ENCODE peak calls at places on chromosomes 6 and 20, in nine cellular contexts. J, F, H, Z, G, D, A, N and W are unnamed samples.

GRCh38 chr6:31321820-31322219 is 35.2 kb downstream of the HLA-B start:
- DNase-seq in H (no peak), J (no peak), G (no peak), D (peak), Z (no peak), F (no peak), N (no peak), A (no peak), W (no peak)

GRCh38 chr6:78308025-78308424 is 559.3 kb upstream of the IRAK1BP1 start:
- DNase-seq in G (no peak), Z (peak), H (no peak), D (peak), F (peak), J (no peak), A (no peak), N (no peak), W (no peak)

GRCh38 chr20:16672299-16672698 is 57.5 kb upstream of the SNRPB2 start:
- DNase-seq in H (no peak), D (no peak), G (no peak), J (no peak), Z (no peak), A (no peak), F (no peak), N (no peak), W (no peak)

GRCh38 chr6:52360601-52361346 is 1.2 kb upstream of the PAQR8 start:
- DNase-seq in N (no peak), D (no peak), A (no peak), F (no peak), G (no peak), J (no peak), Z (peak), H (no peak), W (no peak)

GRCh38 chr20:23629017-23629541 is 8.7 kb downstream of the CST3 start:
- DNase-seq in A (peak), Z (peak), J (no peak), G (no peak), H (no peak), N (no peak), F (peak), D (peak), W (no peak)

GRCh38 chr20:35133006-35133405 is 14.1 kb downstream of the EDEM2 start:
- DNase-seq in Z (no peak), N (no peak), G (no peak), D (no peak), H (no peak), A (no peak), F (no peak), J (no peak), W (no peak)

GRCh38 chr20:20894280-20894679 is 181.8 kb upstream of the RALGAPA2 start:
- DNase-seq in H (no peak), F (no peak), G (no peak), J (no peak), A (no peak), N (no peak), D (no peak), Z (no peak), W (no peak)

GRCh38 chr6:24856246-24856599 is 57.5 kb upstream of the ARMH2 start:
- DNase-seq in Z (no peak), J (no peak), H (no peak), N (no peak), D (no peak), A (no peak), F (no peak), G (no peak), W (no peak)

GRCh38 chr6:2110504-2110903 is 134.9 kb downstream of the GMDS start:
- DNase-seq in J (no peak), D (no peak), G (no peak), H (no peak), Z (no peak), A (no peak), F (peak), N (no peak), W (peak)

GRCh38 chr6:36387440-36388303 is at the start of gene ETV7:
- DNase-seq in D (peak), A (peak), G (no peak), F (no peak), N (no peak), Z (peak), H (peak), J (peak), W (peak)

GRCh38 chr6:107768044-107768443 is 56.1 kb downstream of the SCML4 start:
- DNase-seq in Z (no peak), N (no peak), G (no peak), F (no peak), D (no peak), H (no peak), A (no peak), J (no peak), W (no peak)

GRCh38 chr6:34834789-34835518 is 43.1 kb downstream of the BLTP3A start:
- DNase-seq in G (no peak), A (peak), Z (peak), F (peak), N (no peak), J (no peak), D (no peak), H (no peak), W (no peak)

GRCh38 chr6:107557698-107558097 is 67.8 kb downstream of the SOBP start:
- DNase-seq in F (no peak), A (no peak), H (no peak), N (no peak), G (no peak), J (no peak), Z (no peak), D (no peak), W (no peak)

GRCh38 chr6:12288844-12289654 is 1.1 kb upstream of the EDN1 start:
- DNase-seq in A (peak), G (no peak), Z (peak), J (peak), F (peak), D (peak), N (no peak), H (no peak), W (peak)

GRCh38 chr6:138287144-138287955 is 69.1 kb upstream of the PBOV1 start:
- DNase-seq in D (peak), N (peak), J (peak), F (peak), A (no peak), H (peak), Z (peak), G (no peak), W (peak)

GRCh38 chr6:158783167-158783450 is 36.1 kb downstream of the EZR start:
- DNase-seq in F (no peak), D (no peak), G (no peak), A (no peak), J (no peak), H (no peak), N (no peak), Z (no peak), W (no peak)

GRCh38 chr6:18349350-18349749 is 37.8 kb upstream of the RNF144B start:
- DNase-seq in N (no peak), A (no peak), D (no peak), F (no peak), H (no peak), G (no peak), J (no peak), Z (no peak), W (no peak)

GRCh38 chr20:24694727-24695528 is 225.5 kb downstream of the SYNDIG1 start:
- DNase-seq in D (peak), J (no peak), Z (no peak), G (no peak), H (no peak), A (peak), F (no peak), N (no peak), W (no peak)

GRCh38 chr6:116779569-116780164 is 14.1 kb upstream of the FAM162B start:
- DNase-seq in J (peak), F (peak), A (peak), N (no peak), Z (peak), G (peak), H (no peak), D (no peak), W (no peak)

GRCh38 chr6:31204751-31205145 is 34.3 kb upstream of the POU5F1 start:
- DNase-seq in A (peak), G (no peak), N (no peak), Z (no peak), D (no peak), J (no peak), F (no peak), H (no peak), W (no peak)

GRCh38 chr6:152401978-152402377 is 235.2 kb downstream of the SYNE1 start:
- DNase-seq in H (no peak), D (no peak), A (peak), Z (peak), F (no peak), J (no peak), N (no peak), G (no peak), W (no peak)

GRCh38 chr6:170210026-170210390 is 80.9 kb downstream of the DLL1 start:
- DNase-seq in N (no peak), J (no peak), Z (no peak), D (peak), A (no peak), H (no peak), G (no peak), F (no peak), W (peak)

GRCh38 chr6:41047745-41048742 is 5.0 kb upstream of the APOBEC2 start:
- DNase-seq in H (no peak), N (no peak), A (no peak), J (no peak), Z (no peak), D (no peak), G (no peak), F (no peak), W (peak)

GRCh38 chr6:21997414-21998037 is 299.3 kb downstream of the PRL start:
- DNase-seq in Z (no peak), A (no peak), J (no peak), H (no peak), G (no peak), N (no peak), D (no peak), F (peak), W (no peak)

GRCh38 chr6:67887747-67888545 is 747.1 kb upstream of the ADGRB3 start:
- DNase-seq in J (no peak), H (no peak), Z (no peak), D (no peak), A (no peak), N (no peak), G (no peak), F (no peak), W (no peak)

GRCh38 chr6:47245745-47246371 is 63.8 kb downstream of the TNFRSF21 start:
- DNase-seq in A (no peak), H (no peak), G (no peak), J (no peak), Z (no peak), N (no peak), F (no peak), D (no peak), W (no peak)

GRCh38 chr20:45343445-45343866 is 4.8 kb downstream of the SDC4 start:
- DNase-seq in D (peak), Z (no peak), A (no peak), H (no peak), J (no peak), F (no peak), N (no peak), G (no peak), W (no peak)

GRCh38 chr20:58942549-58942948 is 38.5 kb upstream of the NELFCD start:
- DNase-seq in G (no peak), H (no peak), D (no peak), J (no peak), N (no peak), F (peak), A (no peak), Z (no peak), W (no peak)

GRCh38 chr6:51608383-51608782 is 479.0 kb downstream of the PKHD1 start:
- DNase-seq in F (no peak), H (no peak), Z (no peak), J (no peak), A (no peak), D (no peak), G (no peak), N (no peak), W (no peak)

GRCh38 chr6:139882977-139883728 is 508.7 kb upstream of the CITED2 start:
- DNase-seq in D (peak), G (no peak), A (no peak), H (no peak), F (peak), N (no peak), Z (peak), J (no peak), W (no peak)

GRCh38 chr20:43963872-43964791 is 49.5 kb downstream of the TOX2 start:
- DNase-seq in H (peak), A (peak), N (no peak), F (peak), Z (no peak), J (no peak), D (peak), G (no peak), W (no peak)

GRCh38 chr6:28258877-28259777 is at the start of gene NKAPL:
- DNase-seq in G (no peak), H (peak), N (no peak), D (no peak), J (peak), Z (peak), A (peak), F (peak), W (peak)

GRCh38 chr6:43173496-43174262 is 2.6 kb downstream of the SRF start:
- DNase-seq in G (no peak), J (no peak), A (no peak), Z (peak), N (no peak), F (no peak), D (no peak), H (no peak), W (no peak)

GRCh38 chr6:73800997-73801396 is 105.0 kb downstream of the CD109 start:
- DNase-seq in D (no peak), A (no peak), F (peak), J (no peak), N (no peak), H (no peak), G (no peak), Z (no peak), W (no peak)

GRCh38 chr20:57856658-57857057 is 146.8 kb upstream of the PMEPA1 start:
- DNase-seq in J (no peak), F (no peak), G (no peak), N (no peak), Z (no peak), D (peak), A (no peak), H (no peak), W (no peak)

GRCh38 chr6:144151010-144151727 is 852 bp downstream of the STX11 start:
- DNase-seq in J (peak), D (peak), A (no peak), G (no peak), N (peak), F (peak), H (peak), Z (peak), W (peak)